ENCODE peak calls at places on chromosomes 16 and 17, in eight cellular contexts. One of them, this sample, is unnamed.

GRCh38 chr16:35302859-35303258 is 1843.4 kb downstream of the TP53TG3F start:
- DNase-seq in heart right ventricle: no peak
- DNase-seq in GM23338: no peak
- DNase-seq in MM.1S: no peak
- DNase-seq in tibial nerve: no peak
- DNase-seq in HAP-1: no peak
- DNase-seq in right atrium auricular region: no peak
- DNase-seq in thoracic aorta: no peak
- DNase-seq in this sample: no peak

GRCh38 chr17:77786740-77787505 is 171.6 kb upstream of the TNRC6C start:
- DNase-seq in heart right ventricle: no peak
- DNase-seq in GM23338: peak; percentile 83
- DNase-seq in MM.1S: no peak
- DNase-seq in tibial nerve: no peak
- DNase-seq in HAP-1: no peak
- DNase-seq in right atrium auricular region: no peak
- DNase-seq in thoracic aorta: no peak
- DNase-seq in this sample: peak; percentile 91

GRCh38 chr17:79919164-79919585 is 79.9 kb upstream of the CBX4 start:
- DNase-seq in heart right ventricle: peak; percentile 84
- DNase-seq in GM23338: peak; percentile 0
- DNase-seq in MM.1S: no peak
- DNase-seq in tibial nerve: peak; percentile 64
- DNase-seq in HAP-1: no peak
- DNase-seq in right atrium auricular region: peak; percentile 70
- DNase-seq in thoracic aorta: peak; percentile 57
- DNase-seq in this sample: peak; percentile 95

GRCh38 chr17:31424944-31425582 is 33.6 kb downstream of the RAB11FIP4 start:
- DNase-seq in heart right ventricle: peak; percentile 34
- DNase-seq in GM23338: peak; percentile 62
- DNase-seq in MM.1S: no peak
- DNase-seq in tibial nerve: no peak
- DNase-seq in HAP-1: peak; percentile 68
- DNase-seq in right atrium auricular region: no peak
- DNase-seq in thoracic aorta: no peak
- DNase-seq in this sample: peak; percentile 83

GRCh38 chr16:27226976-27227705 is 23.8 kb downstream of the KDM8 start:
- DNase-seq in heart right ventricle: no peak
- DNase-seq in GM23338: no peak
- DNase-seq in MM.1S: no peak
- DNase-seq in tibial nerve: no peak
- DNase-seq in HAP-1: no peak
- DNase-seq in right atrium auricular region: no peak
- DNase-seq in thoracic aorta: no peak
- DNase-seq in this sample: no peak

GRCh38 chr16:6375471-6376075 is 957.1 kb upstream of the RBFOX1 start:
- DNase-seq in heart right ventricle: no peak
- DNase-seq in GM23338: no peak
- DNase-seq in MM.1S: no peak
- DNase-seq in tibial nerve: no peak
- DNase-seq in HAP-1: no peak
- DNase-seq in right atrium auricular region: no peak
- DNase-seq in thoracic aorta: no peak
- DNase-seq in this sample: peak; percentile 76

GRCh38 chr17:81000631-81001357 is 9.2 kb downstream of the CHMP6 start:
- DNase-seq in heart right ventricle: no peak
- DNase-seq in GM23338: no peak
- DNase-seq in MM.1S: no peak
- DNase-seq in tibial nerve: no peak
- DNase-seq in HAP-1: no peak
- DNase-seq in right atrium auricular region: no peak
- DNase-seq in thoracic aorta: no peak
- DNase-seq in this sample: peak; percentile 41

GRCh38 chr17:55177159-55177913 is 87.4 kb upstream of the HLF start:
- DNase-seq in heart right ventricle: no peak
- DNase-seq in GM23338: peak; percentile 62
- DNase-seq in MM.1S: no peak
- DNase-seq in tibial nerve: no peak
- DNase-seq in HAP-1: no peak
- DNase-seq in right atrium auricular region: no peak
- DNase-seq in thoracic aorta: no peak
- DNase-seq in this sample: no peak

GRCh38 chr17:10614536-10615155 is 42.5 kb downstream of the MYH3 start:
- DNase-seq in heart right ventricle: peak; percentile 29
- DNase-seq in GM23338: peak; percentile 86
- DNase-seq in MM.1S: peak; percentile 33
- DNase-seq in tibial nerve: no peak
- DNase-seq in HAP-1: peak; percentile 67
- DNase-seq in right atrium auricular region: no peak
- DNase-seq in thoracic aorta: no peak
- DNase-seq in this sample: peak; percentile 69

GRCh38 chr17:33291248-33292183 is 1.6 kb downstream of the ASIC2 start:
- DNase-seq in heart right ventricle: no peak
- DNase-seq in GM23338: peak; percentile 71
- DNase-seq in MM.1S: no peak
- DNase-seq in tibial nerve: no peak
- DNase-seq in HAP-1: peak; percentile 10
- DNase-seq in right atrium auricular region: no peak
- DNase-seq in thoracic aorta: no peak
- DNase-seq in this sample: peak; percentile 69

GRCh38 chr17:75536401-75536800 is 10.9 kb downstream of the LLGL2 start:
- DNase-seq in heart right ventricle: no peak
- DNase-seq in GM23338: no peak
- DNase-seq in MM.1S: no peak
- DNase-seq in tibial nerve: no peak
- DNase-seq in HAP-1: no peak
- DNase-seq in right atrium auricular region: no peak
- DNase-seq in thoracic aorta: no peak
- DNase-seq in this sample: no peak

GRCh38 chr16:83847371-83848225 is 39.8 kb downstream of the HSBP1 start:
- DNase-seq in heart right ventricle: no peak
- DNase-seq in GM23338: no peak
- DNase-seq in MM.1S: no peak
- DNase-seq in tibial nerve: no peak
- DNase-seq in HAP-1: peak; percentile 31
- DNase-seq in right atrium auricular region: peak; percentile 34
- DNase-seq in thoracic aorta: no peak
- DNase-seq in this sample: peak; percentile 74

GRCh38 chr17:82931696-82932060 is 91.9 kb upstream of the ZNF750 start:
- DNase-seq in heart right ventricle: peak; percentile 77
- DNase-seq in GM23338: no peak
- DNase-seq in MM.1S: no peak
- DNase-seq in tibial nerve: peak; percentile 74
- DNase-seq in HAP-1: no peak
- DNase-seq in right atrium auricular region: peak; percentile 89
- DNase-seq in thoracic aorta: no peak
- DNase-seq in this sample: no peak

GRCh38 chr17:2416010-2416734 is 15.3 kb upstream of the MNT start:
- DNase-seq in heart right ventricle: peak; percentile 90
- DNase-seq in GM23338: peak; percentile 92
- DNase-seq in MM.1S: peak; percentile 71
- DNase-seq in tibial nerve: peak; percentile 96
- DNase-seq in HAP-1: peak; percentile 93
- DNase-seq in right atrium auricular region: peak; percentile 95
- DNase-seq in thoracic aorta: peak; percentile 73
- DNase-seq in this sample: peak; percentile 88

GRCh38 chr17:19270347-19270950 is 33.3 kb downstream of the EPN2 start:
- DNase-seq in heart right ventricle: no peak
- DNase-seq in GM23338: peak; percentile 53
- DNase-seq in MM.1S: peak; percentile 43
- DNase-seq in tibial nerve: no peak
- DNase-seq in HAP-1: no peak
- DNase-seq in right atrium auricular region: no peak
- DNase-seq in thoracic aorta: no peak
- DNase-seq in this sample: no peak

GRCh38 chr16:81600275-81600674 is 155.7 kb downstream of the CMIP start:
- DNase-seq in heart right ventricle: no peak
- DNase-seq in GM23338: no peak
- DNase-seq in MM.1S: no peak
- DNase-seq in tibial nerve: no peak
- DNase-seq in HAP-1: peak; percentile 22
- DNase-seq in right atrium auricular region: no peak
- DNase-seq in thoracic aorta: no peak
- DNase-seq in this sample: peak; percentile 81

GRCh38 chr16:9027070-9027799 is 63.5 kb upstream of the USP7 start:
- DNase-seq in heart right ventricle: no peak
- DNase-seq in GM23338: peak; percentile 6
- DNase-seq in MM.1S: no peak
- DNase-seq in tibial nerve: no peak
- DNase-seq in HAP-1: no peak
- DNase-seq in right atrium auricular region: no peak
- DNase-seq in thoracic aorta: no peak
- DNase-seq in this sample: no peak

GRCh38 chr16:31401436-31401835 is 8.3 kb downstream of the ITGAD start:
- DNase-seq in heart right ventricle: no peak
- DNase-seq in GM23338: no peak
- DNase-seq in MM.1S: no peak
- DNase-seq in tibial nerve: no peak
- DNase-seq in HAP-1: no peak
- DNase-seq in right atrium auricular region: no peak
- DNase-seq in thoracic aorta: no peak
- DNase-seq in this sample: no peak

GRCh38 chr16:74743668-74744299 is 30.8 kb downstream of the FA2H start:
- DNase-seq in heart right ventricle: no peak
- DNase-seq in GM23338: no peak
- DNase-seq in MM.1S: no peak
- DNase-seq in tibial nerve: peak; percentile 42
- DNase-seq in HAP-1: peak; percentile 30
- DNase-seq in right atrium auricular region: no peak
- DNase-seq in thoracic aorta: no peak
- DNase-seq in this sample: no peak

GRCh38 chr17:75410141-75410540 is 4.7 kb upstream of the GRB2 start:
- DNase-seq in heart right ventricle: no peak
- DNase-seq in GM23338: no peak
- DNase-seq in MM.1S: no peak
- DNase-seq in tibial nerve: no peak
- DNase-seq in HAP-1: no peak
- DNase-seq in right atrium auricular region: no peak
- DNase-seq in thoracic aorta: no peak
- DNase-seq in this sample: no peak

GRCh38 chr16:86864586-86864985 is 286.2 kb downstream of the FOXL1 start:
- DNase-seq in heart right ventricle: no peak
- DNase-seq in GM23338: no peak
- DNase-seq in MM.1S: no peak
- DNase-seq in tibial nerve: no peak
- DNase-seq in HAP-1: no peak
- DNase-seq in right atrium auricular region: no peak
- DNase-seq in thoracic aorta: no peak
- DNase-seq in this sample: no peak

GRCh38 chr16:29841631-29842030 is 21.4 kb downstream of the MVP start:
- DNase-seq in heart right ventricle: no peak
- DNase-seq in GM23338: no peak
- DNase-seq in MM.1S: no peak
- DNase-seq in tibial nerve: no peak
- DNase-seq in HAP-1: no peak
- DNase-seq in right atrium auricular region: no peak
- DNase-seq in thoracic aorta: no peak
- DNase-seq in this sample: no peak

GRCh38 chr17:44233582-44233981 is 14.1 kb upstream of the UBTF start:
- DNase-seq in heart right ventricle: no peak
- DNase-seq in GM23338: no peak
- DNase-seq in MM.1S: no peak
- DNase-seq in tibial nerve: no peak
- DNase-seq in HAP-1: no peak
- DNase-seq in right atrium auricular region: no peak
- DNase-seq in thoracic aorta: no peak
- DNase-seq in this sample: no peak
- H3K4me1 ChIP-seq in heart right ventricle: no peaks in the 10 kb centered on the region
- H3K4me1 ChIP-seq in GM23338: no peaks in the 10 kb centered on the region
- H3K4me1 ChIP-seq in MM.1S: no peaks in the 10 kb centered on the region
- H3K4me1 ChIP-seq in tibial nerve: no peaks in the 10 kb centered on the region
- H3K4me1 ChIP-seq in HAP-1: no peaks in the 10 kb centered on the region
- H3K4me1 ChIP-seq in right atrium auricular region: no peaks in the 10 kb centered on the region
- H3K4me1 ChIP-seq in thoracic aorta: no peaks in the 10 kb centered on the region
- H3K4me1 ChIP-seq in this sample: peaks cover 3% of the 10 kb centered on the region

GRCh38 chr17:65542067-65542466 is 19.4 kb downstream of the AXIN2 start:
- DNase-seq in heart right ventricle: no peak
- DNase-seq in GM23338: no peak
- DNase-seq in MM.1S: no peak
- DNase-seq in tibial nerve: no peak
- DNase-seq in HAP-1: no peak
- DNase-seq in right atrium auricular region: no peak
- DNase-seq in thoracic aorta: no peak
- DNase-seq in this sample: no peak
- H3K4me1 ChIP-seq in heart right ventricle: peaks cover 45% of the 10 kb centered on the region
- H3K4me1 ChIP-seq in GM23338: peaks cover 34% of the 10 kb centered on the region
- H3K4me1 ChIP-seq in MM.1S: no peaks in the 10 kb centered on the region
- H3K4me1 ChIP-seq in tibial nerve: peaks cover 10% of the 10 kb centered on the region
- H3K4me1 ChIP-seq in HAP-1: peaks cover 2% of the 10 kb centered on the region
- H3K4me1 ChIP-seq in right atrium auricular region: peaks cover 54% of the 10 kb centered on the region
- H3K4me1 ChIP-seq in thoracic aorta: peaks cover 22% of the 10 kb centered on the region
- H3K4me1 ChIP-seq in this sample: peaks cover 8% of the 10 kb centered on the region

DNA sequence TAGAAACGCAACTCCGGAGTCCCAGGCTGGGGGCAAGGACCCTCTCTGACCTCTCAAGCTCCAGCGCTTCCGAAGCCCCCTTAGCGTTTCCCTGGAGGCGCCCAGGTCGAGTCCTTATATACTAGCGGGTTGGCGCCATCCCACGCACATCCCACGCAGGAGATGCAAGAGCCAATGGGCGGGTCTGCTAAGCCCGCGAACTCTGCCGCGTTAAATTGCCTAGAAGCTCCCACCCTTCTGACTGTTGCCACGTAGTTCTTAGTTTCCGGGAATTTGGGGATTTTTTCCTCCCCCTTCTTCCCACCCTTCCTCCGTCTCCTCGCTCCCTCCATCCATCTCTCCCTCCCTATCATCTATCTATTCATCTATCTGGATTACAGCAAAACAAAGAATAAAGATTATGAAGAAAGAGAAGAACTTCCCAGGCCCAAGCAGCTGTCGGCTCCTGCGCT is at the start of gene SLFN11:
- DNase-seq in heart right ventricle: peak; percentile 92
- DNase-seq in GM23338: peak; percentile 55
- DNase-seq in MM.1S: peak; percentile 85
- DNase-seq in tibial nerve: peak; percentile 86
- DNase-seq in HAP-1: peak; percentile 92
- DNase-seq in right atrium auricular region: peak; percentile 98
- DNase-seq in thoracic aorta: peak; percentile 63
- DNase-seq in this sample: peak; percentile 12
- H3K4me1 ChIP-seq in heart right ventricle: no peaks in the 10 kb centered on the region
- H3K4me1 ChIP-seq in GM23338: peaks cover 19% of the 10 kb centered on the region
- H3K4me1 ChIP-seq in MM.1S: peaks cover 37% of the 10 kb centered on the region
- H3K4me1 ChIP-seq in tibial nerve: peaks cover 12% of the 10 kb centered on the region
- H3K4me1 ChIP-seq in HAP-1: peaks cover 9% of the 10 kb centered on the region
- H3K4me1 ChIP-seq in right atrium auricular region: peaks cover 23% of the 10 kb centered on the region
- H3K4me1 ChIP-seq in thoracic aorta: peaks cover 15% of the 10 kb centered on the region
- H3K4me1 ChIP-seq in this sample: peaks cover 3% of the 10 kb centered on the region

DNA sequence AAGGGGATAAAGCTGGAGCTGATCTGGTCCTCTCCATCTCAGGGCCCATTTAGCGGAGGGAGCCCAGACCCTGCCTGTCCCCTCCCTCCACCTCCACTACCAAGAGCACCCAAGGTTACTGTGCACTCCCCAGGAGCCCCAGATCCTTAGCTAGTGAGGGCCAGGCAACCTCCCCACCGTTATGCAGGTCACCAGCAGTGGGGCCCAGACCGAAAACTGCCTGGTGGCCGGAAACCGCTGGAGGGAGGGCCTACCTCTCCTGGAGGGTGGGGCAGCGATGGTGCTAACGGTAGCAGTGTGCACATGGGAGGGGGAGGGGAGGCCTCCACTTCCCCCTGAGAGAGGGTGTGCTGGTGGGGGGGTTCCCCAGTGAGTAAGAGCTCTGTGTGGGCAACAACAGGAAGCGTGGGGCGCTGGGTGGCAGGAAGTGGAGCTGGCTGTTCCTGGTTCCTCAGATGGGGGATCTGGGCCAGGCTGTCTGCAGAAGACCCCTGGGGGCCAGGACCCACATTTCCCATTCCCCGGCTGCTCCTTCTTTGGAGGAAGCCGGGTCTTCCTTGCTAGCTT is 4.4 kb downstream of the FMNL1 start:
- DNase-seq in heart right ventricle: peak; percentile 71
- DNase-seq in GM23338: no peak
- DNase-seq in MM.1S: peak; percentile 96
- DNase-seq in tibial nerve: peak; percentile 38
- DNase-seq in HAP-1: no peak
- DNase-seq in right atrium auricular region: peak; percentile 77
- DNase-seq in thoracic aorta: peak; percentile 20
- DNase-seq in this sample: no peak
- H3K4me1 ChIP-seq in heart right ventricle: peaks cover 41% of the 10 kb centered on the region
- H3K4me1 ChIP-seq in GM23338: peaks cover 30% of the 10 kb centered on the region
- H3K4me1 ChIP-seq in MM.1S: peaks cover 63% of the 10 kb centered on the region
- H3K4me1 ChIP-seq in tibial nerve: peaks cover 42% of the 10 kb centered on the region
- H3K4me1 ChIP-seq in HAP-1: no peaks in the 10 kb centered on the region
- H3K4me1 ChIP-seq in right atrium auricular region: peaks cover 90% of the 10 kb centered on the region
- H3K4me1 ChIP-seq in thoracic aorta: peaks cover 12% of the 10 kb centered on the region
- H3K4me1 ChIP-seq in this sample: peaks cover 3% of the 10 kb centered on the region

This sample was measured in SK-N-SH.